ENCODE peak calls at places on chromosomes 6 and 20, in eight cellular contexts. B, Q, R, S, O, L, N and I are unnamed samples.
A peak's percentile ranks its signal among the peaks of the same experiment; 100 is the strongest.

GRCh38 chr20:2752631-2753455 is 47.6 kb downstream of the CPXM1 start:
- DNase-seq in O (no peak), B (no peak), N (peak; percentile 71), S (no peak), R (peak; percentile 70), Q (no peak), L (peak; percentile 31), I (peak; percentile 67)

GRCh38 chr6:105326838-105327745 is 75.8 kb downstream of the PREP start:
- DNase-seq in S (no peak), O (no peak), B (peak; percentile 54), R (no peak), N (peak; percentile 16), L (peak; percentile 94), Q (peak; percentile 30), I (peak; percentile 31)

GRCh38 chr6:74577619-74578018 is 628.2 kb downstream of the COL12A1 start:
- DNase-seq in S (no peak), B (no peak), O (no peak), N (no peak), Q (no peak), R (no peak), L (no peak), I (no peak)

GRCh38 chr20:50341880-50342637 is 151.4 kb downstream of the CEBPB start:
- DNase-seq in R (no peak), O (no peak), N (no peak), L (no peak), B (no peak), S (no peak), Q (no peak), I (no peak)

GRCh38 chr6:5998741-5999687 is 7.7 kb downstream of the NRN1 start:
- DNase-seq in B (peak; percentile 63), L (no peak), Q (no peak), N (peak; percentile 65), S (no peak), O (no peak), R (peak; percentile 32), I (no peak)

GRCh38 chr20:52754366-52754765 is 217.8 kb upstream of the TSHZ2 start:
- DNase-seq in B (no peak), S (no peak), Q (no peak), N (no peak), O (no peak), R (no peak), L (no peak), I (no peak)

GRCh38 chr20:49380245-49380875 is 102.1 kb downstream of the KCNB1 start:
- DNase-seq in B (no peak), R (no peak), L (no peak), S (no peak), N (peak; percentile 27), Q (no peak), O (no peak), I (no peak)

GRCh38 chr20:17806739-17807441 is 107.1 kb downstream of the BANF2 start:
- DNase-seq in S (peak; percentile 83), B (peak; percentile 82), R (peak; percentile 10), O (no peak), N (peak; percentile 22), L (no peak), Q (peak; percentile 51), I (no peak)

GRCh38 chr6:11368264-11368663 is 135.8 kb upstream of the NEDD9 start:
- DNase-seq in B (no peak), Q (no peak), R (no peak), O (no peak), S (no peak), L (no peak), N (no peak), I (no peak)

GRCh38 chr20:51402201-51402600 is 140.3 kb downstream of the NFATC2 start:
- DNase-seq in R (no peak), O (no peak), B (no peak), S (no peak), N (no peak), L (no peak), Q (no peak), I (no peak)

GRCh38 chr6:105601541-105602174 is 198.8 kb upstream of the PREP start:
- DNase-seq in R (no peak), S (peak; percentile 90), L (no peak), N (peak; percentile 35), Q (peak; percentile 59), O (no peak), B (peak; percentile 81), I (peak; percentile 92)

GRCh38 chr6:81843302-81843701 is 90.8 kb upstream of the TENT5A start:
- DNase-seq in Q (no peak), N (no peak), O (no peak), B (no peak), S (no peak), L (no peak), R (no peak), I (no peak)

GRCh38 chr20:51366155-51366886 is 176.2 kb downstream of the NFATC2 start:
- DNase-seq in O (no peak), N (peak; percentile 51), S (peak; percentile 88), Q (no peak), R (no peak), B (peak; percentile 85), L (peak; percentile 37), I (peak; percentile 100)

GRCh38 chr20:61763740-61764400 is 301.8 kb downstream of the TAF4 start:
- DNase-seq in S (peak; percentile 39), R (no peak), N (no peak), Q (no peak), L (no peak), B (peak; percentile 13), O (no peak), I (no peak)

GRCh38 chr20:39155996-39156395 is 193.9 kb downstream of the DHX35 start:
- DNase-seq in R (no peak), O (no peak), Q (no peak), N (no peak), L (no peak), S (no peak), B (no peak), I (no peak)

GRCh38 chr20:35511814-35512420 is 17.5 kb downstream of the C20orf173 start:
- DNase-seq in Q (no peak), B (peak; percentile 14), O (no peak), L (no peak), N (peak; percentile 46), S (no peak), R (peak; percentile 39), I (no peak)

GRCh38 chr6:116419069-116419468 is 42.1 kb upstream of the CALHM6 start:
- DNase-seq in B (no peak), O (no peak), Q (no peak), L (no peak), S (no peak), N (no peak), R (no peak), I (no peak)
- H3K27ac ChIP-seq in B (peak overlapping the region; percentile 38), O (no peak overlapping the region), Q (no peak overlapping the region), L (no peak overlapping the region), S (no peak overlapping the region), N (no peak overlapping the region), R (no peak overlapping the region), I (no peak overlapping the region)

DNA sequence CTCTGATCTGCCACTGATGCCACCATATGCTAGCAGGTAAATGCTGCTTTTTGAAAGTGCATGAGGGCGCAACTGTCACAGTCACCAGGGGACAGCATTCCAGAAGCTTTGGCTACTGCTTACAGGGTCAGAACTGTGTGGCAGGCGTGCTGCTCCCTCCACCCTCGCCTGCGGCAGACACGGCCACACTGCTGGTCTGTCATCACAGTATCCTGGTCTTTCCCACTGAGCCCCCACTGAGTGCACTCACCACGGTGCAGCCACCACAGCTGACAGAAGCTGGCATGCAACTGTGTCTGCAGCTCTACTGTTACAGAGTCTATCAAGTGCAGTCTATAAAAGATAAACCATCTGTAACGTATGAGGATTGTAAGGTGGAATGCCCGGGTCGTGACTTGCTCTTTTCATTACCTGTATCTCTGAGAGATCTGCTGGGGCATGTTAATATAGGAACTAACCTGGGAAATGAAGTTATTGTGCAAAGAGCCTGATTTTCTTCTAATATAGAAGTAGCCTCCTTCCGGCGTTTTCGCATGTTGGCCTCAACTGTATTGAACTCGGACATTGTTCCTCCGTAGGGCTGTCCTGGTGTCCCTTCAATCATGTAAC is 24.5 kb downstream of the GCLC start:
- DNase-seq in N (no peak), S (no peak), B (no peak), O (no peak), R (no peak), Q (no peak), L (no peak), I (no peak)
- H3K4me1 ChIP-seq in N (no peaks in the 10 kb centered on the region), S (no peaks in the 10 kb centered on the region), B (peaks cover 42% of the 10 kb centered on the region), O (peaks cover 15% of the 10 kb centered on the region), R (peaks cover 48% of the 10 kb centered on the region), Q (peaks cover 29% of the 10 kb centered on the region), L (peaks cover 12% of the 10 kb centered on the region), I (peaks cover 32% of the 10 kb centered on the region)

DNA sequence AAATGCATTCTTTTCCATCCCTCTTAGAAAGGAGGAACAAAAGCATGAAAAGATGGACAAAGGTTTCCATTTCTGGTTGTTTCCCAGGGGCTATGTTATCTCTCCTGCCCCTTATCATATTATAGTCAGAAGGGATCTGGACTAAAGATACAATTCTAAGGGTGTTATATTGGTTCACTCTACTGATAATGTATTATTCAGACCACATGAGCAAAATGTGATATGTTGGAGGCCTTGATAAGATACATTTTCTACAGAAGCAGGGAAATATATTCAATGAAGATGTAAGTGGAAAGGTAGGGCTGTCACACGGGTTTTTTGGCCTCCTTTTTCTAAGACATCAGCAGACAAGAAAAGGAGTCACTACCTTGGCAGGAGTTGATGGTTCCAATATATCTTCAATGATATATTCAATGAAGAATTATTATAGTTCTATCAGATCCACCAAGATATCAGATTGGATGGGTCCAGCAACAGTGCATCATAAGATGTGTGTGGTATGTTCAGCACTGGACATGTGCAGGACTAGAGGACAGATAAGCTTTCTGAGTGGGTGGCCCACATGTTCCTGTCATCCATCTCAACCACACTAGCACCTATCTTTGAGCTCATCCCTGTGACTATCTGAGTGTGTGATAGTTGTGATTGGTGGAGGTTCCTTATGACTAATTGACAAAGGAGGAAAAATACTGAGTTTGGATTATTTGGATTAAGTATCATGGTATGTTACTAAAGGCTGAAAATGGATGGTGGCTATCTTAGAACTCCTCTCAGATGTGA is 5.7 kb upstream of the ZKSCAN3 start:
- DNase-seq in B (no peak), Q (no peak), R (no peak), S (no peak), O (peak; percentile 50), L (no peak), N (no peak), I (no peak)
- H3K27ac ChIP-seq in B (no peak overlapping the region), Q (no peak overlapping the region), R (no peak overlapping the region), S (no peak overlapping the region), O (no peak overlapping the region), L (no peak overlapping the region), N (no peak overlapping the region), I (no peak overlapping the region)

GRCh38 chr6:27871919-27872633 is 40.1 kb downstream of the OR2B2 start:
- DNase-seq in B (no peak), N (peak; percentile 98), Q (peak; percentile 90), O (no peak), S (peak; percentile 74), R (peak; percentile 86), L (no peak), I (peak; percentile 93)

GRCh38 chr6:27867941-27868705 is 44.1 kb downstream of the OR2B2 start:
- DNase-seq in B (no peak), L (no peak), N (peak; percentile 56), R (no peak), Q (no peak), S (no peak), O (no peak), I (no peak)

GRCh38 chr6:27873101-27874030 is 38.8 kb downstream of the OR2B2 start:
- DNase-seq in O (no peak), R (peak; percentile 40), Q (peak; percentile 62), L (no peak), B (peak; percentile 65), S (no peak), N (peak; percentile 96), I (peak; percentile 87)

GRCh38 chr6:27872634-27873028 is 39.6 kb downstream of the OR2B2 start:
- DNase-seq in O (no peak), S (no peak), N (no peak), B (no peak), R (no peak), L (no peak), Q (no peak), I (no peak)

GRCh38 chr6:27870486-27870885 is 41.7 kb downstream of the OR2B2 start:
- DNase-seq in N (no peak), L (no peak), B (no peak), R (no peak), Q (no peak), O (no peak), S (no peak), I (no peak)
- H3K4me1 ChIP-seq in N (peaks cover 2% of the 10 kb centered on the region), L (no peaks in the 10 kb centered on the region), B (peaks cover 28% of the 10 kb centered on the region), R (peaks cover 7% of the 10 kb centered on the region), Q (peaks cover 23% of the 10 kb centered on the region), O (peaks cover 28% of the 10 kb centered on the region), S (peaks cover 44% of the 10 kb centered on the region), I (peaks cover 42% of the 10 kb centered on the region)